ENCODE peak calls at places on chromosomes 3 and 15, in seven cellular contexts. W is kidney tubule cell; T is NCI-H1092 treated with DMSO at 0.1 percent for 48 hours; A is NB4; L is fibroblast of lung; P is stimulated activated CD4-positive, alpha-beta T cell treated with anti-CD3 and anti-CD28 coated beads, Interleukin-12 subunit alpha, Interleukin-12 subunit beta, amount 100 ng/mL, for 4 hours; K is testis. E is an unnamed sample.

GRCh38 chr15:26662226-26662750 is 110.6 kb downstream of the GABRB3 start:
- DNase-seq in W (no peak), T (no peak), A (no peak), L (no peak), P (no peak), K (no peak), E (no peak)

GRCh38 chr15:59436774-59437472 is 1.1 kb upstream of the FAM81A start:
- DNase-seq in W (peak; percentile 23), T (peak; percentile 24), A (no peak), L (no peak), P (no peak), K (no peak), E (no peak)

GRCh38 chr3:170808041-170808440 is 62.0 kb downstream of the RPL22L1 start:
- DNase-seq in W (no peak), T (no peak), A (no peak), L (no peak), P (no peak), K (no peak), E (no peak)

GRCh38 chr3:80770106-80771079 is 991.1 kb downstream of the GBE1 start:
- DNase-seq in W (peak; percentile 22), T (no peak), A (no peak), L (peak; percentile 42), P (no peak), K (peak; percentile 49), E (no peak)

GRCh38 chr3:148981236-148981635 is 10.1 kb upstream of the GYG1 start:
- DNase-seq in W (no peak), T (no peak), A (no peak), L (no peak), P (no peak), K (no peak), E (no peak)

GRCh38 chr3:133440652-133441051 is 40.8 kb downstream of the BFSP2 start:
- DNase-seq in W (no peak), T (no peak), A (no peak), L (no peak), P (no peak), K (no peak), E (no peak)

GRCh38 chr3:109806929-109807328 is 469.6 kb upstream of the DPPA4 start:
- DNase-seq in W (peak; percentile 80), T (no peak), A (peak; percentile 82), L (peak; percentile 31), P (no peak), K (peak; percentile 57), E (no peak)

GRCh38 chr3:63576826-63577225 is 75.6 kb upstream of the SNTN start:
- DNase-seq in W (peak; percentile 15), T (no peak), A (no peak), L (no peak), P (no peak), K (no peak), E (no peak)

GRCh38 chr3:16461463-16462245 is 51.8 kb downstream of the RFTN1 start:
- DNase-seq in W (no peak), T (peak; percentile 93), A (no peak), L (no peak), P (no peak), K (no peak), E (no peak)

GRCh38 chr15:73905224-73905827 is 20.9 kb upstream of the LOXL1 start:
- DNase-seq in W (no peak), T (no peak), A (no peak), L (no peak), P (no peak), K (no peak), E (no peak)

GRCh38 chr3:39250116-39250747 is 29.6 kb downstream of the CX3CR1 start:
- DNase-seq in W (no peak), T (no peak), A (peak; percentile 81), L (no peak), P (no peak), K (no peak), E (no peak)

GRCh38 chr3:46811615-46812236 is 51.5 kb downstream of the MYL3 start:
- DNase-seq in W (peak; percentile 4), T (no peak), A (no peak), L (no peak), P (no peak), K (no peak), E (no peak)

GRCh38 chr3:144187531-144188230 is 216.1 kb downstream of the DIPK2A start:
- DNase-seq in W (no peak), T (no peak), A (no peak), L (peak; percentile 77), P (no peak), K (no peak), E (no peak)

GRCh38 chr3:112333002-112333385 is at the start of gene CD200:
- DNase-seq in W (peak; percentile 63), T (peak; percentile 87), A (no peak), L (peak; percentile 50), P (peak; percentile 62), K (peak; percentile 69), E (peak; percentile 85)

GRCh38 chr15:34038404-34039179 is 412 bp downstream of the AVEN start:
- DNase-seq in W (peak; percentile 81), T (peak; percentile 64), A (peak; percentile 88), L (peak; percentile 76), P (peak; percentile 71), K (peak; percentile 89), E (peak; percentile 86)

GRCh38 chr3:163547045-163547692 is 1531.1 kb downstream of the SI start:
- DNase-seq in W (no peak), T (no peak), A (no peak), L (no peak), P (no peak), K (no peak), E (no peak)

GRCh38 chr15:90839187-90840071 is 29.0 kb upstream of the FURIN start:
- DNase-seq in W (peak; percentile 34), T (peak; percentile 29), A (peak; percentile 95), L (no peak), P (no peak), K (no peak), E (no peak)

GRCh38 chr3:50126287-50127211 is 28.6 kb upstream of the SEMA3F start:
- DNase-seq in W (peak; percentile 50), T (no peak), A (no peak), L (peak; percentile 46), P (no peak), K (peak; percentile 64), E (no peak)

GRCh38 chr3:141243295-141243707 is 11.7 kb downstream of the PXYLP1 start:
- DNase-seq in W (peak; percentile 30), T (no peak), A (no peak), L (no peak), P (peak; percentile 39), K (no peak), E (peak; percentile 75)

GRCh38 chr3:124993462-124993861 is 58.9 kb upstream of the MUC13 start:
- DNase-seq in W (peak; percentile 12), T (no peak), A (no peak), L (peak; percentile 22), P (no peak), K (no peak), E (no peak)

GRCh38 chr3:195441051-195441450 is 1.8 kb downstream of the ACAP2 start:
- DNase-seq in W (no peak), T (no peak), A (no peak), L (no peak), P (no peak), K (no peak), E (no peak)

GRCh38 chr15:77898811-77899730 is 178.4 kb downstream of the TBC1D2B start:
- DNase-seq in W (no peak), T (no peak), A (no peak), L (no peak), P (no peak), K (no peak), E (peak; percentile 53)